ENCODE peak calls at places on chromosomes 7 and 10, in seven cellular contexts. I, H, K, C, F, Z and R are unnamed samples.
A peak's percentile ranks its signal among the peaks of the same experiment; 100 is the strongest.

GRCh38 chr10:14036233-14036632 is 294.5 kb downstream of the FRMD4A start:
- DNase-seq in I (no peak), H (no peak), K (no peak), C (no peak), F (no peak), Z (no peak), R (no peak)

GRCh38 chr10:3014968-3015367 is 52.4 kb upstream of the PFKP start:
- DNase-seq in I (peak; percentile 43), H (no peak), K (no peak), C (no peak), F (no peak), Z (no peak), R (no peak)

GRCh38 chr10:29471483-29471859 is 163.3 kb downstream of the SVIL start:
- DNase-seq in I (no peak), H (peak; percentile 18), K (no peak), C (no peak), F (no peak), Z (no peak), R (no peak)

GRCh38 chr10:76397210-76397881 is 965.9 kb downstream of the LRMDA start:
- DNase-seq in I (no peak), H (no peak), K (peak; percentile 31), C (no peak), F (peak; percentile 94), Z (no peak), R (no peak)

GRCh38 chr10:52443419-52444388 is 129.6 kb downstream of the DKK1 start:
- DNase-seq in I (no peak), H (no peak), K (no peak), C (no peak), F (no peak), Z (no peak), R (no peak)

GRCh38 chr10:101986277-101986971 is 69.5 kb downstream of the ARMH3 start:
- DNase-seq in I (peak; percentile 23), H (no peak), K (peak; percentile 36), C (no peak), F (no peak), Z (peak; percentile 42), R (no peak)

GRCh38 chr10:112949875-112950507 is at the start of gene TCF7L2:
- DNase-seq in I (peak; percentile 96), H (peak; percentile 81), K (peak; percentile 97), C (peak; percentile 79), F (peak; percentile 98), Z (peak; percentile 98), R (peak; percentile 81)

GRCh38 chr7:26861050-26861449 is 3.3 kb downstream of the SKAP2 start:
- DNase-seq in I (no peak), H (no peak), K (no peak), C (no peak), F (no peak), Z (no peak), R (no peak)

GRCh38 chr7:85897967-85898366 is 711.1 kb upstream of the SEMA3D start:
- DNase-seq in I (no peak), H (no peak), K (no peak), C (no peak), F (no peak), Z (peak; percentile 11), R (no peak)

GRCh38 chr10:82378146-82378545 is 503.2 kb downstream of the NRG3 start:
- DNase-seq in I (no peak), H (no peak), K (peak; percentile 44), C (no peak), F (peak; percentile 67), Z (peak; percentile 67), R (no peak)

GRCh38 chr7:130733866-130734524 is at the start of gene KLF14:
- DNase-seq in I (peak; percentile 17), H (peak; percentile 80), K (peak; percentile 31), C (no peak), F (no peak), Z (peak; percentile 47), R (peak; percentile 48)

GRCh38 chr10:73405556-73405955 is 8.3 kb downstream of the ANXA7 start:
- DNase-seq in I (no peak), H (no peak), K (no peak), C (no peak), F (no peak), Z (no peak), R (no peak)

GRCh38 chr10:62724465-62724864 is 80.1 kb upstream of the ADO start:
- DNase-seq in I (no peak), H (peak; percentile 77), K (no peak), C (no peak), F (no peak), Z (no peak), R (no peak)

GRCh38 chr10:46218921-46219320 is 67.9 kb upstream of the ANTXRL start:
- DNase-seq in I (no peak), H (peak; percentile 47), K (no peak), C (no peak), F (no peak), Z (no peak), R (no peak)

GRCh38 chr7:69599211-69599878 is 1.1 kb downstream of the AUTS2 start:
- DNase-seq in I (no peak), H (no peak), K (no peak), C (no peak), F (no peak), Z (peak; percentile 63), R (no peak)

GRCh38 chr7:39693812-39694211 is 70.4 kb downstream of the RALA start:
- DNase-seq in I (no peak), H (no peak), K (no peak), C (no peak), F (no peak), Z (no peak), R (no peak)

GRCh38 chr10:127148933-127149220 is 47.5 kb downstream of the INSYN2A start:
- DNase-seq in I (no peak), H (no peak), K (no peak), C (no peak), F (no peak), Z (no peak), R (no peak)

GRCh38 chr7:23967949-23968599 is 258.1 kb downstream of the STK31 start:
- DNase-seq in I (no peak), H (no peak), K (no peak), C (no peak), F (no peak), Z (no peak), R (no peak)

DNA sequence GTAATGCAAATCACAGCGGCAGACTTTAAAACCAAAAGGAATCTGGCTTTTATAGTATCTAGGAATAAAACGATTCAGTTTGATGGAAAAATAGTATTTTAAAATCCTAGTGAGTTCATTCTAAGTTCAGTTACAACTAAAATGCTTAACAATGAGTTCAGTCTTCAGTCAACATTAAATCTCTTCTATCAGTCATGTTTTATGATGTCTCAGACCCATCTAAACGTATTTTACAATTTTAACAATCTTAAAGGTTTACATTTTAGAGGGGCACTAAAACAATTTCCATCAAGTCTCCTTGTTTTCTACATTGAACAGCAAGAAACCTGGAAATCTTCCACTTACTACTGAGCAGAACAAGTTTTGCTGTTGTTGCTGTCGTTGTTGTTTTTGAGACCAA is 10.0 kb downstream of the SVOPL start:
- DNase-seq in I (no peak), H (no peak), K (no peak), C (no peak), F (no peak), Z (no peak), R (no peak)
- H3K27ac ChIP-seq in I (peak overlapping the region; percentile 62), H (no peak overlapping the region), K (no peak overlapping the region), C (no peak overlapping the region), F (no peak overlapping the region), Z (no peak overlapping the region), R (no peak overlapping the region)

DNA sequence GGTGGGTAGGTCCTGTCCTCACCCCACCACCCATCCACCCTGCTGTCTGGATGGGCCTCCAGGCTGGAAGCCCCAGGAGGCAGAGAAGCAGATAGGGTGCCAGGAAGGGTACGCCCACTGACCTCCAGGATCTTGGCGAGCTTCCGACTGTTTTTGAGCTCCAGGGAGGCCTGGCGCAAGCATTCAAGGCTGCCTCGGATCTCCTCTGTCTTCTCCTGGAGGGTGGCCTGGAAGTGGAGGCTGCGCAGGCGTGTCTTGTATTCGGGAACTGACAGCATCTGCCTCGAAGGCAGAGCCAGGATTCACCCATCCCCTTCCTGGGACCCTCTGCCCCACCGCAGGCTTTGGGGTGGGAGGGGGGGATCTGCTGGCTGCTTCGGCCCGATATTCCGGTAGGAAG is 48.4 kb downstream of the GRID2IP start:
- DNase-seq in I (no peak), H (no peak), K (no peak), C (no peak), F (no peak), Z (no peak), R (no peak)
- H3K4me3 ChIP-seq in I (peak overlapping the region; percentile 61), H (no peak overlapping the region), K (peak overlapping the region; percentile 65), C (peak overlapping the region; percentile 90), F (peak overlapping the region; percentile 71), Z (peak overlapping the region; percentile 57), R (no peak overlapping the region)

DNA sequence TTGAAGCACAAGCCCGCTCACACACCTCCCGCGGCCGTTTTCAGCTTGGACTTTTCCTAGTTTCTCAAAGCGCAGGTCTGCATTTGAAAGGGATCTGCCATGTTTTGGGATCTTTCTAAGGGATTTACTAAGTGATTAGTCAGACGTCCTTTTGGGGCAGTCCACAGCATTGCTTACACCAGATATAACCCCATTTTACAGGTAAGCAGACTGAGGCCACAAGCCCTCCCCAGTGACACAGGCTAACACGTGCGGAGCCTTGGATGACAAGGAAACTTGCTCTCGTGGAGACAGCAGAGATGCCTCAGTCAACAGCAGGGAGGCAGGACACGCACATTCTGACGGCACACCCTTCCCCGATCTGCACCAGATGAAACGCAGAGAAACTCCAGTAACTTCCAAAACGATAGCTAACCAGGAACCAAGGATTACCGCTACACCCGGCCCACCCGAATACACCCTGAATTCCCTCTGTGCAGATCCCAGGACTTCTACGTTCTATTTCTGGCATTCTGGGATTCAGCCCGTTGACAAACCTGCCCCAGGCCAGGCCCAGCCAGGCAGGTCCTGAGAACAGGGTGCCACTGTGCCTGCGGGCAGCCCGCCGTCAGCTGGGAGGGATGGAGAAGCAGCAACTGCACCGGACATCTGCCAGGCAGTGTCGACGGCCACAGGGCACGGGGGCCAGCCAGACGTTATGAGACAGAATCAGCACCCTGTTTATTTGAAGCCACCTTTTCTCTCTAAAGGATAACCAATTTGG is 27.9 kb downstream of the FOXL3 start:
- DNase-seq in I (no peak), H (no peak), K (peak; percentile 9), C (no peak), F (no peak), Z (no peak), R (peak; percentile 20)
- H3K27me3 ChIP-seq in I (peaks cover 3% of the 10 kb centered on the region), H (peaks cover 43% of the 10 kb centered on the region), K (no peaks in the 10 kb centered on the region), C (no peaks in the 10 kb centered on the region), F (no peaks in the 10 kb centered on the region), Z (peaks cover 28% of the 10 kb centered on the region), R (peaks cover 17% of the 10 kb centered on the region)

GRCh38 chr7:66246549-66247171 is 41.5 kb downstream of the TPST1 start:
- DNase-seq in I (no peak), H (no peak), K (no peak), C (no peak), F (no peak), Z (no peak), R (no peak)
- H3K27ac ChIP-seq in I (no peak overlapping the region), H (no peak overlapping the region), K (no peak overlapping the region), C (no peak overlapping the region), F (no peak overlapping the region), Z (no peak overlapping the region), R (no peak overlapping the region)

GRCh38 chr10:115092258-115092554 is 959 bp upstream of the ATRNL1 start:
- DNase-seq in I (no peak), H (no peak), K (no peak), C (no peak), F (no peak), Z (no peak), R (no peak)
- H3K4me3 ChIP-seq in I (peak overlapping the region; percentile 60), H (no peak overlapping the region), K (peak overlapping the region; percentile 74), C (peak overlapping the region; percentile 53), F (peak overlapping the region; percentile 62), Z (peak overlapping the region; percentile 81), R (no peak overlapping the region)